ENCODE peak calls at places on chromosome 4, in eight cellular contexts. X is memory B cell; P is mesothelial cell of epicardium; B is aorta; H is smooth muscle cell of the brain vasculature; Q is activated T-helper 1 cell treated with Interleukin-2 at 50 U/mL for 16 hours; V is GM04503; O is activated CD8-positive, alpha-beta memory T cell treated with anti-CD3 and anti-CD28 coated beads, Interleukin-2, amount 50 U/mL, for 4 hours. C is an unnamed sample.

GRCh38 chr4:132502096-132502552 is 647.0 kb upstream of the PCDH10 start:
- DNase-seq in O (no peak), B (no peak), V (no peak), Q (no peak), P (no peak), X (no peak), H (no peak), C (no peak)

GRCh38 chr4:153780876-153781275 is 8.0 kb downstream of the SFRP2 start:
- DNase-seq in P (no peak), H (no peak), O (no peak), X (no peak), Q (no peak), V (no peak), B (no peak), C (no peak)

GRCh38 chr4:128068927-128069326 is 7.8 kb downstream of the LARP1B start:
- DNase-seq in H (no peak), O (no peak), Q (no peak), V (no peak), B (no peak), P (no peak), X (no peak), C (no peak)

GRCh38 chr4:23882976-23883531 is 6.8 kb downstream of the PPARGC1A start:
- DNase-seq in B (no peak), P (no peak), V (no peak), H (no peak), X (no peak), Q (no peak), O (no peak), C (no peak)

GRCh38 chr4:69060651-69061308 is 35.5 kb upstream of the UGT2B7 start:
- DNase-seq in H (no peak), V (no peak), O (no peak), Q (no peak), P (no peak), X (no peak), B (no peak), C (no peak)

GRCh38 chr4:61805237-61805636 is 605.1 kb downstream of the ADGRL3 start:
- DNase-seq in V (no peak), H (peak; percentile 29), X (no peak), B (no peak), O (no peak), P (no peak), Q (no peak), C (no peak)

GRCh38 chr4:186727977-186728519 is 4.4 kb upstream of the FAT1 start:
- DNase-seq in H (no peak), V (peak; percentile 6), Q (no peak), O (no peak), P (no peak), B (no peak), X (no peak), C (no peak)

GRCh38 chr4:81631958-81632439 is 160.3 kb upstream of the RASGEF1B start:
- DNase-seq in O (no peak), B (no peak), P (no peak), Q (no peak), H (no peak), V (peak; percentile 17), X (no peak), C (no peak)

GRCh38 chr4:111066447-111066846 is 443.6 kb upstream of the PITX2 start:
- DNase-seq in V (no peak), B (no peak), P (no peak), X (no peak), O (no peak), H (no peak), Q (no peak), C (no peak)

GRCh38 chr4:47615385-47615784 is 130.3 kb downstream of the ATP10D start:
- DNase-seq in V (no peak), B (no peak), P (no peak), O (no peak), Q (no peak), X (no peak), H (no peak), C (no peak)

GRCh38 chr4:174136013-174136412 is 147.5 kb downstream of the FBXO8 start:
- DNase-seq in H (no peak), O (no peak), Q (no peak), V (no peak), B (no peak), P (no peak), X (no peak), C (no peak)